ENCODE peak calls at places on chromosomes 16 and 17, in four cellular contexts. L, O, V and W are unnamed samples.

GRCh38 chr17:77036841-77037381 is 103.9 kb upstream of the SEC14L1 start:
- DNase-seq in L (no peak), V (no peak), O (peak; percentile 8), W (peak; percentile 36)

GRCh38 chr16:23608194-23608593 is 12.1 kb upstream of the NDUFAB1 start:
- DNase-seq in V (peak; percentile 48), O (no peak), L (no peak), W (no peak)

GRCh38 chr17:70139449-70139993 is 29.8 kb upstream of the KCNJ2 start:
- DNase-seq in O (no peak), L (no peak), V (no peak), W (no peak)

GRCh38 chr17:51362818-51363598 is 102.7 kb downstream of the UTP18 start:
- DNase-seq in O (no peak), L (no peak), V (peak; percentile 5), W (no peak)

GRCh38 chr17:74512041-74512440 is 19.2 kb downstream of the CD300LB start:
- DNase-seq in V (no peak), L (no peak), O (no peak), W (no peak)

GRCh38 chr16:10858203-10858602 is 18.8 kb upstream of the CIITA start:
- DNase-seq in O (no peak), L (no peak), V (no peak), W (no peak)

GRCh38 chr16:53775106-53775820 is 71.3 kb downstream of the FTO start:
- DNase-seq in O (peak; percentile 65), L (no peak), V (no peak), W (no peak)

GRCh38 chr16:27600386-27600785 is 50.4 kb downstream of the KATNIP start:
- DNase-seq in V (no peak), O (no peak), L (no peak), W (no peak)

GRCh38 chr17:58487589-58488427 is at the start of gene HSF5:
- DNase-seq in L (no peak), O (peak; percentile 14), V (peak; percentile 4), W (no peak)

GRCh38 chr16:31528726-31529397 is 1.2 kb downstream of the AHSP start:
- DNase-seq in L (peak; percentile 19), O (no peak), V (peak; percentile 28), W (no peak)

GRCh38 chr17:11816409-11816808 is 180.9 kb downstream of the ZNF18 start:
- DNase-seq in L (no peak), V (no peak), O (no peak), W (no peak)

GRCh38 chr17:81536299-81537290 is 8.4 kb downstream of the FSCN2 start:
- DNase-seq in L (peak; percentile 97), O (no peak), V (peak; percentile 25), W (peak; percentile 44)

GRCh38 chr17:82020874-82021727 is 1.6 kb downstream of the CENPX start:
- DNase-seq in L (peak; percentile 80), V (peak; percentile 77), O (peak; percentile 85), W (peak; percentile 84)

GRCh38 chr17:58691701-58692238 is at the start of gene TEX14:
- DNase-seq in V (no peak), L (peak; percentile 16), O (peak; percentile 7), W (no peak)

GRCh38 chr17:9004132-9004960 is 17.0 kb upstream of the NTN1 start:
- DNase-seq in L (no peak), O (no peak), V (no peak), W (no peak)

DNA sequence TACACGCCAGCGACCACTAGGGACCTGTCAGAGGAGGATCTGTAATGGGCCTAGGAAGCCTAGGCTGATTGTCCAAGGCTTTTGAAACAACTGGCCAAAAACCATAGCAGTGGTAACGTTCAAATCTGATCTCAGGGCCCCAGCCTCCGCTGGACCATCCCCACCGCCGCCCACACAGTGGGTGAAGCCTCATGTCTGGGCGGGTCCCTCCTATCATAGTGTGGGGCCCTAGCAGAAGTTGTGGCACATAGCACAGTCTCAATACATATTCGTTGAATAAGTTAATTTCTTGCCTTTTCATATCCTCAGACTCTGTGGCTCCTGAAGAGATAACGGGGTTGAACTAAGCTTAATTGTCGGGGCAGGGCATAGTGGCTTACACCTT is 818 bp downstream of the DPH1 start:
- DNase-seq in O (no peak), V (no peak), L (peak; percentile 45), W (peak; percentile 62)
- TF ChIP-seq CTCF in O (peak; percentile 28), V (peak; percentile 83), L (no peak), W (peak; percentile 24)

GRCh38 chr16:49407873-49408565 is 34.4 kb downstream of the C16orf78 start:
- DNase-seq in L (peak; percentile 88), V (peak; percentile 86), O (peak; percentile 87), W (peak; percentile 88)
- TF ChIP-seq CTCF in L (peak; percentile 67), V (peak; percentile 93), O (peak; percentile 83), W (peak; percentile 85)

GRCh38 chr17:40702271-40702670 is 1.3 kb downstream of the KRT24 start:
- DNase-seq in L (no peak), V (no peak), O (no peak), W (no peak)

GRCh38 chr17:40696651-40697072 is 6.9 kb downstream of the KRT24 start:
- DNase-seq in L (no peak), V (no peak), O (no peak), W (peak; percentile 69)

GRCh38 chr17:40699359-40699758 is 4.2 kb downstream of the KRT24 start:
- DNase-seq in O (no peak), L (no peak), V (no peak), W (no peak)

GRCh38 chr17:40703652-40704051 is at the start of gene KRT24:
- DNase-seq in L (no peak), V (no peak), O (no peak), W (no peak)

DNA sequence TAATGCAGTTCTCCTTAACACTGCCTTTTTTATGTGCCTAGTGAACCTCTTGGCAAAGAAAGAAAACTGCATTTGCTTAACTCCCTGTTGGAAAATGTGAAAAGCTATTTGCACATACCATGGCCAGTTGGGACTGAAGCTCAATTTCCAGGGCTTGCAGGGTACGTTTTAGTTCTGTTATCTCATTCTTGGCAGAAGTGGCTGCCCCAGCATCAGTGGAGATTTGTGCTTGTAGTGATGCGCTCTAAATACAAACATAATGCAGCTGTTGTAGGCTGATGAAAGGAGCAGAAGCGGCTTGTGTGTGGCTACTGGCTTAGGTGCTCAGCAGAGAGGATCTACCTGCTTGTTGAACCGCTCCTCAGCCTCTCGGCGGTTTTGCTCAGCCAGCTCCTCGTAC is 3.7 kb downstream of the KRT24 start:
- DNase-seq in V (no peak), O (no peak), L (no peak), W (no peak)
- TF ChIP-seq CTCF in V (no peak), O (no peak), L (no peak), W (no peak)

GRCh38 chr16:88287219-88287618 is 95.5 kb upstream of the ZNF469 start:
- DNase-seq in L (peak; percentile 41), O (no peak), V (no peak), W (peak; percentile 86)
- TF ChIP-seq CTCF in L (no peak), O (no peak), V (peak; percentile 63), W (peak; percentile 98)

GRCh38 chr16:56532714-56533113 is 12.9 kb upstream of the BBS2 start:
- DNase-seq in L (no peak), V (no peak), O (no peak), W (peak; percentile 12)
- TF ChIP-seq CTCF in L (no peak), V (peak; percentile 20), O (no peak), W (no peak)